ENCODE peak calls at places on chromosomes 6 and 20, in five cellular contexts. W, S, Q, Z and E are unnamed samples.

GRCh38 chr6:125124250-125124777 is 29.3 kb upstream of the TPD52L1 start:
- DNase-seq in W (no peak), S (no peak), Q (no peak), Z (no peak), E (no peak)

GRCh38 chr20:60272790-60273189 is 314.6 kb downstream of the CDH26 start:
- DNase-seq in W (no peak), S (no peak), Q (no peak), Z (no peak), E (no peak)

GRCh38 chr20:35953411-35954199 is 697 bp downstream of the SCAND1 start:
- DNase-seq in W (peak; percentile 47), S (peak; percentile 61), Q (peak; percentile 52), Z (no peak), E (peak; percentile 86)

GRCh38 chr6:79421707-79422484 is 115.3 kb downstream of the LCA5 start:
- DNase-seq in W (no peak), S (peak; percentile 74), Q (no peak), Z (no peak), E (no peak)

GRCh38 chr20:34705383-34706021 is 1.4 kb downstream of the TP53INP2 start:
- DNase-seq in W (no peak), S (peak; percentile 65), Q (no peak), Z (no peak), E (no peak)

GRCh38 chr6:161407581-161407980 is 133.7 kb upstream of the AGPAT4 start:
- DNase-seq in W (no peak), S (peak; percentile 35), Q (no peak), Z (no peak), E (no peak)

GRCh38 chr20:36574278-36575065 is 1.1 kb downstream of the TGIF2 start:
- DNase-seq in W (peak; percentile 58), S (peak; percentile 53), Q (peak; percentile 29), Z (peak; percentile 48), E (peak; percentile 58)

GRCh38 chr6:13304580-13305255 is 23.6 kb downstream of the TBC1D7 start:
- DNase-seq in W (peak; percentile 62), S (no peak), Q (no peak), Z (no peak), E (peak; percentile 78)